ENCODE peak calls at places on chromosomes 12 and 14, in four cellular contexts. Y, V, J and W are unnamed samples.

GRCh38 chr12:112456029-112456428 is 37.3 kb downstream of the PTPN11 start:
- DNase-seq in Y (no peak), J (no peak), V (no peak), W (no peak)

GRCh38 chr12:22624573-22624907 is 431 bp upstream of the ETNK1 start:
- DNase-seq in Y (no peak), V (no peak), J (no peak), W (no peak)

GRCh38 chr12:65937181-65937641 is 112.9 kb downstream of the HMGA2 start:
- DNase-seq in Y (no peak), V (no peak), J (peak), W (peak)

GRCh38 chr14:91817566-91818325 is 49.6 kb downstream of the TC2N start:
- DNase-seq in Y (peak), V (no peak), J (no peak), W (no peak)

GRCh38 chr12:65501093-65501621 is 222.7 kb downstream of the MSRB3 start:
- DNase-seq in J (no peak), Y (no peak), V (no peak), W (peak)

GRCh38 chr12:119236372-119236771 is 57.6 kb downstream of the HSPB8 start:
- DNase-seq in V (no peak), J (no peak), Y (no peak), W (no peak)

GRCh38 chr12:93773122-93773871 is 96.1 kb downstream of the CRADD start:
- DNase-seq in Y (no peak), J (no peak), V (no peak), W (peak)

GRCh38 chr14:78885884-78886283 is 715.7 kb downstream of the NRXN3 start:
- DNase-seq in V (no peak), Y (no peak), J (no peak), W (no peak)

GRCh38 chr12:99985129-99985570 is 414 bp upstream of the ANKS1B start:
- DNase-seq in Y (no peak), J (no peak), V (no peak), W (peak)

GRCh38 chr14:74048291-74048690 is 29.1 kb downstream of the BBOF1 start:
- DNase-seq in V (no peak), Y (no peak), J (peak), W (no peak)

GRCh38 chr12:52070243-52070925 is 606 bp downstream of the ATG101 start:
- DNase-seq in J (no peak), V (peak), Y (no peak), W (no peak)

GRCh38 chr12:41213648-41214047 is 25.5 kb downstream of the PDZRN4 start:
- DNase-seq in J (no peak), Y (no peak), V (no peak), W (no peak)

GRCh38 chr12:111434680-111435338 is 29.1 kb downstream of the SH2B3 start:
- DNase-seq in J (no peak), V (peak), Y (peak), W (peak)

GRCh38 chr14:104278214-104278534 is 139.8 kb downstream of the KIF26A start:
- DNase-seq in Y (no peak), J (no peak), V (no peak), W (no peak)

GRCh38 chr12:105281694-105282049 is 45.7 kb upstream of the APPL2 start:
- DNase-seq in Y (no peak), V (no peak), J (no peak), W (no peak)

GRCh38 chr12:63967358-63967757 is 122.9 kb downstream of the SRGAP1 start:
- DNase-seq in Y (no peak), V (peak), J (peak), W (peak)

GRCh38 chr12:78403136-78403535 is 461.4 kb upstream of the SYT1 start:
- DNase-seq in J (no peak), Y (no peak), V (peak), W (peak)

GRCh38 chr12:113330505-113330904 is 4.4 kb downstream of the SLC8B1 start:
- DNase-seq in J (no peak), Y (no peak), V (no peak), W (no peak)

GRCh38 chr12:67193705-67194104 is 75.5 kb upstream of the CAND1 start:
- DNase-seq in V (peak), Y (no peak), J (no peak), W (peak)

GRCh38 chr12:104337030-104337558 is 33.6 kb downstream of the EID3 start:
- DNase-seq in V (no peak), Y (no peak), J (no peak), W (no peak)

DNA sequence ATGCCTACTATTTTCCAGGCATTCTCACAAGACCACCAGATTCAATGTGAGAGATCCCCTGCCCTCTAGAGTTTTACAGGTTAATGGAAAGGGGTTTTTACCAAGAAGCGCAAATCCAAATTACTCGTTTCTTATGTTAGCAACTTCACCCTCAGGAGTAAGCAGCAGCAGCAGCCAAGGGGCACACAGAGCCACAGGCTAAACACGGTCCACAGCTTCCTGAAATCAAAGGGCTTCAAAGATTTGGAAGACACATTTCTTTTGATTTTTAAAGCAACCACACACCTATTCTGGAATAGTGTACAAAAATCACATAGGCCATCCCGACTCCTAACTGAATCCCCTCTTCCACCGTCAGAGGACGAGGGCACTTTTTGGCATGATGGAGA is 106.9 kb downstream of the ARF6 start:
- DNase-seq in J (no peak), V (no peak), Y (no peak), W (no peak)
- H3K9ac ChIP-seq in J (peak), V (peak), Y (peak), W (peak)

DNA sequence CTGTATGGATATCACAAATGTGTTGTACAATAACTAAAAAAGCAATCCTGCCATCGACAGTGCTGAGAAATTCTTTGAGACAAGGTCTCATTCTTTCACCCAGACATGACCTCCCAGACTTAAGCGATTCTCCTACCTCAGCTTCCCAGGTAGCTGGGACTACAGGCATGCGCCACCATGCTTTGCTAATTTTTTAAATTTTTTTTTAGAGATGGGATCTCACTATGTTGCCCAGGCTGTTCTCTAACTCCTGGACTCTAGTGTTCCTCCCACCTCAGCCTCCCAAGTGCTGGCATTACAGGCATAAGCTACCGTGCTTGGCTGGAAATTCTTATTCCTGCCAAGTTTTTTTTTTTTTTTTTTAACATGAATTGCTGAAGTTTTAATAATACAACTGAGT is 16.5 kb upstream of the NOXRED1 start:
- DNase-seq in J (no peak), Y (no peak), V (no peak), W (no peak)
- H3K9ac ChIP-seq in J (no peak), Y (no peak), V (no peak), W (no peak)

DNA sequence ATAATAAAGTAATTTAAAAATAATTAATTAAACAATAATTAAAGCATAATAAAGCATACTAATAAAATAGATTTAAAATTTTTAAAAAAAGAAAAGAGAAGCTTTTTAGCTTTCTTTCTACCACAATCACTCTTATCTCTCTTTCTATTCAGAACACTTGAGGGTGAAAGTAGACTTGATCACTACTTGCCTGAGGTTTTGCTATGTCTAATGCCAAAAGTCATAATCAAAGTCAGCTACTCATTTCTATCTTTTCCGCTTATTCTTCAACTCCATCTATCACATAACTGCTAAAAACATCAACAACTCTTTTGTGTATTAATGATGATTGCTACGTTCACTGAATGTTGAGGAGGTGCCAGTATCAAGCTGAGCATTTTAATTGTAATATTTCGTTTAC is 202.0 kb upstream of the KRR1 start:
- DNase-seq in J (no peak), Y (no peak), V (no peak), W (no peak)
- H3K9ac ChIP-seq in J (peak), Y (no peak), V (no peak), W (no peak)

GRCh38 chr14:68592948-68593347 is 199.9 kb downstream of the ZFP36L1 start:
- DNase-seq in Y (no peak), J (no peak), V (no peak), W (no peak)
- H3K9ac ChIP-seq in Y (no peak), J (no peak), V (no peak), W (no peak)

GRCh38 chr14:53306926-53307325 is 153.8 kb upstream of the DDHD1 start:
- DNase-seq in Y (no peak), V (peak), J (no peak), W (peak)

GRCh38 chr14:53310412-53310811 is 157.3 kb upstream of the DDHD1 start:
- DNase-seq in Y (no peak), V (no peak), J (no peak), W (no peak)

GRCh38 chr14:53304726-53305381 is 151.7 kb upstream of the DDHD1 start:
- DNase-seq in V (peak), J (no peak), Y (no peak), W (peak)

GRCh38 chr14:53306267-53306721 is 153.2 kb upstream of the DDHD1 start:
- DNase-seq in J (peak), Y (no peak), V (peak), W (peak)
- H3K9ac ChIP-seq in J (no peak), Y (no peak), V (peak), W (no peak)

GRCh38 chr14:100293497-100294212 is 12.6 kb downstream of the SLC25A29 start:
- DNase-seq in J (no peak), V (no peak), Y (no peak), W (no peak)

GRCh38 chr14:100292776-100293461 is 13.3 kb downstream of the SLC25A29 start:
- DNase-seq in V (no peak), J (no peak), Y (no peak), W (no peak)

GRCh38 chr14:100294963-100295330 is 11.3 kb downstream of the SLC25A29 start:
- DNase-seq in V (no peak), Y (no peak), J (no peak), W (no peak)

GRCh38 chr14:100295376-100296105 is 10.7 kb downstream of the SLC25A29 start:
- DNase-seq in V (no peak), Y (no peak), J (no peak), W (no peak)

DNA sequence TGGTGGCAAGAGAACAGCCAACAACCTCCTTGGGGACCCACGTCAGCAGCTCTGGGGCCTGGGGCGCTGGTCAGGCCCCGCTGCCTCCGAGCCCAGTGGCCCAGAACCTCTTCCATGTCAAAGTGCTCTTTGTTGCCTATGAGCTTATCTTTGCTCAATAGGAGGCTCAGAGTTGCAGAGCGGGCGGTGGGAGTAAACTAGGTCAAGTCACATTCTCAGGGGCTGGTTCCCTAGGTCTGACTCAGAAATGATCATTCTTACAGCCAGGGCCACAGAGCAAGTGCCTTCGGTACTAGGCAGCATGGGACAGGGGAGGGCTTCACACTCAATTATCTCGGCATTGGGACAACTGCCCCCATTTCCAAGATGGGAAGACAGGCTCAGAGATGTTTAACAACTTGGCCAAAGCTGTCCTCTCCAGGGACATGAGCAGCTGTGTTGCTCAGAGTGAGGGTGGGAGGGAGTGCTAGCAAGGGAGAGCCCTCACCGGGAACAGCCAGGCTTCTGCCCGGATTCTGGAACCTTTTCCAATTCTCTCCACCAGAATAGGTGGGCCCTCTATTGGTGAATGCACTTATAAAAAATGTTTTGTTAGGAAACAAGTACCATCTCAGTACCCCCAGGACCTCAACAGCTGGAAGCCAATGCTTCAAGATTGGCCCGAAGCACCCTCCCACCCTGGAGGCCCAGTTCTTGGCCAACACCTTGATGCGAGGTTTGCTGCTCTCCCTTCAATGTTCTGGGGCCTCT is 11.9 kb downstream of the SLC25A29 start:
- DNase-seq in J (no peak), Y (peak), V (no peak), W (no peak)
- H3K9ac ChIP-seq in J (no peak), Y (no peak), V (peak), W (no peak)

DNA sequence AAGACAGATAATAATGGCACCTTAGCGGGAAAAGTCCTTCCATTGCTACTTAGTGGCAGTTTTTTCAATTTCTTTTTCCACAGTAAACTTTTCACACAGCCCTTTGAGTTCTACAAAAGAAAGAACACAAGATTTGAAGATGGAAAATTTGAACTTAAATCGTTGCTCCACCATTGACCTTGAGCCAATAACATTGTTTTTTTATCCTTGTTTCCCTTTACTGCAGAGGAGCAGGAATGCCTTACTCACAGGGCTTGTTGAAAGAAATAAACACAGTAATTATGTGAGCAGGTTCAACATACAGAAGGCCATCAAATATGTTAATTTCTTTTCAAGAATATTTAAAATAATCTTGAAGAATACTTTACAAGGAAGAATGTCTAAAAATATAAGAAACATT is 181.5 kb upstream of the KRR1 start:
- DNase-seq in J (no peak), Y (no peak), V (peak), W (peak)
- H3K9ac ChIP-seq in J (no peak), Y (no peak), V (no peak), W (no peak)

DNA sequence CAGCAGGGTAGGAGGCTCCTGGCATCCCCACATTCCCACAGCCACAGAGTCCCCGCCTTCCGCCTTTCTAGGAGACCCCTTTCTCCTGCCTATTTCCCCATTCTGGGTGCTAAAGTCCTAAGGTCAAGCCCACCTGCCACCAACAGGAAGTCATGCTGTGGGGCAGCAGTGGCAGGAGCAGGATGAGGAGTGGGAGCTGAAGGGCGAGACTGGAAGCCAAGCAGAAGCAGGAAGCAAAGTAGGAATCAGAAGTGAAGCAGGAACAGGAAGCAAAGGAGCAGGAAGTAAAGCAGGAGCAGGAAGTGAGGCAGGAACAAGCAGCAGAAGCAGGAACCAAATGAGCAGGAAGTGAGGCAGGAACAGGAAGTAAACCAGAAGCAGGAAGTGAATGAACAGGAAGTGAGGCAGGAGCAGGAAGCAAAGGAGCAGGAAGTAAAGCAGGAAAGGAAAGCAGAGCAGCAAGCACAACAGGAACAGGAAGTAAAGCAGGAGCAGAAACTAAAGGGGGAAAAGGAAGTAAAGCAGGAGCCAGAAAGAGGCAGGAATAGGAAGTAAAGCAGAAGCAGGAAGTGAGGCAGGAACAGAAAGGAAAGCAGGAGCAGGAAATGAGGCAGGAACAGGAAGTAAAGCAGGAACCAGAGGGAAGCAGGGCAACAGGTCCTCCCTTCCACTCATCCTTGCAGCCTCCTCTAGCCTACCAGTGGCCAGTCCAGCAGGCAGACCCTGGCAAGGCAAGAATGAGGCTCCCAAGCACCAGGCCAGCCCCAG is 38.3 kb upstream of the RIMBP2 start:
- DNase-seq in V (no peak), Y (no peak), J (no peak), W (no peak)
- H3K9ac ChIP-seq in V (no peak), Y (no peak), J (no peak), W (no peak)